ENCODE peak calls at places on chromosomes 16 and 17, in five cellular contexts. D, C, N, Z and B are unnamed samples.
A peak's percentile ranks its signal among the peaks of the same experiment; 100 is the strongest.

GRCh38 chr16:79217375-79218011 is 383.0 kb downstream of the MAF start:
- DNase-seq in D (no peak), C (no peak), N (no peak), Z (no peak), B (no peak)

GRCh38 chr16:4015275-4015990 is 100.8 kb downstream of the ADCY9 start:
- DNase-seq in D (no peak), C (no peak), N (no peak), Z (no peak), B (no peak)

GRCh38 chr16:27475561-27475960 is 73.6 kb downstream of the IL21R start:
- DNase-seq in D (no peak), C (no peak), N (no peak), Z (no peak), B (no peak)

GRCh38 chr17:48642843-48643696 is 16.9 kb upstream of the HOXB9 start:
- DNase-seq in D (peak; percentile 29), C (no peak), N (no peak), Z (no peak), B (no peak)

GRCh38 chr17:47316316-47316715 is 7.4 kb upstream of the EFCAB13 start:
- DNase-seq in D (no peak), C (no peak), N (no peak), Z (no peak), B (no peak)

GRCh38 chr17:17353625-17354484 is 50.7 kb downstream of the NT5M start:
- DNase-seq in D (no peak), C (no peak), N (no peak), Z (no peak), B (peak; percentile 28)

GRCh38 chr17:68640601-68641000 is 39.4 kb upstream of the FAM20A start:
- DNase-seq in D (no peak), C (no peak), N (no peak), Z (no peak), B (no peak)

GRCh38 chr16:56191807-56192643 is 736 bp downstream of the GNAO1 start:
- DNase-seq in D (peak; percentile 32), C (no peak), N (peak; percentile 56), Z (no peak), B (no peak)

GRCh38 chr16:28587386-28587785 is 9.5 kb downstream of the SULT1A2 start:
- DNase-seq in D (no peak), C (no peak), N (no peak), Z (no peak), B (no peak)

GRCh38 chr16:88369447-88370008 is 13.2 kb upstream of the ZNF469 start:
- DNase-seq in D (no peak), C (no peak), N (no peak), Z (no peak), B (no peak)

GRCh38 chr16:76913046-76913445 is 277.9 kb upstream of the MON1B start:
- DNase-seq in D (no peak), C (no peak), N (no peak), Z (no peak), B (no peak)

GRCh38 chr16:49961087-49961486 is 63.9 kb upstream of the CNEP1R1 start:
- DNase-seq in D (no peak), C (no peak), N (no peak), Z (no peak), B (no peak)

GRCh38 chr16:30185141-30185682 is 1.8 kb downstream of the CORO1A start:
- DNase-seq in D (no peak), C (no peak), N (peak; percentile 44), Z (peak; percentile 16), B (no peak)

GRCh38 chr16:20944861-20945390 is 44.4 kb downstream of the LYRM1 start:
- DNase-seq in D (peak; percentile 16), C (no peak), N (no peak), Z (no peak), B (no peak)

GRCh38 chr16:60073376-60073775 is 1339.3 kb upstream of the GOT2 start:
- DNase-seq in D (no peak), C (no peak), N (no peak), Z (no peak), B (no peak)
- TF ChIP-seq POLR2AphosphoS5 in D (no peak), C (no peak), N (no peak), Z (no peak), B (no peak)

GRCh38 chr17:63435681-63436522 is 10.2 kb downstream of the CYB561 start:
- DNase-seq in D (peak; percentile 84), C (no peak), N (peak; percentile 75), Z (peak; percentile 42), B (peak; percentile 74)
- H3K4me1 ChIP-seq in D (peaks cover 6% of the 10 kb centered on the region), C (peaks cover 87% of the 10 kb centered on the region), N (no peaks in the 10 kb centered on the region), Z (peaks cover 58% of the 10 kb centered on the region), B (peaks cover 18% of the 10 kb centered on the region)

DNA sequence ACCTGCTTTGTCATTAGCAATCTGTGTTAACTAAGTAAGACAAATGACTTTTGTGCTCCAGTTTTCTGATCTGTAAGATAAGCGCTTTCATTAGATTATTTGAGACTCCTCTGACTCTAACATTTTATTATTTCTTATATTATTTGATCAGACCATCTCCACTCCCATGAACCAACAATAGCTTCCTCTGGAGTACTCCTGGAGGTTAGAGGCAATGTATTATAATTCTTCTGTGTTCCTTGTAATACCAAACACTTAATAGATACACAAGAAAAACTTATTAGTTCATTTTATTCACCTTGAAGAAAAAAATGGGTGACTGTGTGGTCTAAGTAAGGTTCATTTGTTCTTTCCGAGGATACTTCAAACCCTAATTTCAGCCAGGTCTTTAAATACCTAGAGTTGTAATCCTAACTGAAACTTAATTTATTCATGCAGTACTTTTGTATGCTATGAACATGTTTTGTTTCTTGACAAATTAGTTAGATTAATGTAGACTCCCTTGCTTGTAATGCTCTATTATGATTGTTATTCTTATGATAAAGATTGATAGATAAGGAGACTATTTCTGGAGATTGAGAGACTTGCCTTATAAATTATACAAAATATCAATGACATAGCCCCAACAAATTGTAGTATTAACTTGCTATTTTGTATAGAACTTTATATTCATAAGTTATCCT is 53.9 kb downstream of the NQO1 start:
- DNase-seq in D (no peak), C (no peak), N (no peak), Z (no peak), B (no peak)
- H3K36me3 ChIP-seq in D (peaks cover 9% of the 10 kb centered on the region), C (no peaks in the 10 kb centered on the region), N (peaks cover 5% of the 10 kb centered on the region), Z (no peaks in the 10 kb centered on the region), B (no peaks in the 10 kb centered on the region)

GRCh38 chr17:82148011-82148410 is 50.0 kb upstream of the FASN start:
- DNase-seq in D (no peak), C (no peak), N (no peak), Z (no peak), B (no peak)

GRCh38 chr17:82148997-82149396 is 51.0 kb upstream of the FASN start:
- DNase-seq in D (no peak), C (no peak), N (no peak), Z (no peak), B (no peak)

GRCh38 chr17:82149401-82150099 is 51.5 kb upstream of the FASN start:
- DNase-seq in D (no peak), C (no peak), N (no peak), Z (no peak), B (no peak)

GRCh38 chr17:82145550-82146165 is 47.6 kb upstream of the FASN start:
- DNase-seq in D (no peak), C (no peak), N (no peak), Z (no peak), B (no peak)

DNA sequence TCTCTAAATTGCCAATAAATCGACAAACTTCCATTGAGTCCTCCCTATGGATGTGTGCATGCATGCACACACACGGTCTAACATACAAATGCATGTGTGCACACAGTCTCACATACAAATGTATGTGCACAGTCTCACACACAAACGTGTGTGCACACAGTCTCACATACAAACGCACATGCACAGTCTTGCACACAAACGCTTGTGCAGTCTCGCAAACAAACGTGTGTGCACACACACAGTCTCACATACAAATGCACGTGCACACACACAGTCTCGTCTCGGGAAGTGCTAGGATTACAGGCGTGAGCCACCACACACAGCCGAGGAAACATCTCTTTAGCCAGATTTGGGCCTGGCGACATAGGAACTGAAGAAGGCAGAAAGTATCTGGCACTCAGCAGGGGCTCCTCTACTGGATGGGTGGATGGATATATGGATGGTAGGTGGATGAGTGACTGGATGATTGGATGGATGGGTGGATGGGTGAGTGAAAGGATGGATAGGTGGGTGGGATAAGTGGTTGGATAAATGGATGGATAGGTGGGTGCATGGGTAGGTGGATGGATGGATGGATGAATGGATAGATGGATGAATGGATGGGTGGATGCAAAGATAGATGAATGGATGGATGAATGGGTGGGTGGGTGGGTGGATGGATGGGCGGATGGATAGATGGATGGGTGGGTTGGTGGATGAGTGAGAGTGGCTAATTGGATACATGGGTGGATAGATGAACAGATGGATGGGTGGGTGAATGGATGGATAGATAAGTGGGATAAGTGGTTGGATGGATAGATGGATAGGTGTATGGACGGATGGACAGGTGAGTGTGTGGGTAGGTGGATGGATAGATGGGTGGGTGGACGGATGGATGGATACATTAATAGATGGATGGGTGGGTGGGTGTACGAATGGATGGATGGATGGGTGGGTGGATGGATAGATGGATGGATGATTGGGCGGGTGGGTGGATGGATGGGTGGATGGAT is 48.9 kb upstream of the FASN start:
- DNase-seq in D (no peak), C (no peak), N (no peak), Z (no peak), B (no peak)
- TF ChIP-seq POLR2AphosphoS5 in D (no peak), C (no peak), N (no peak), Z (no peak), B (no peak)

DNA sequence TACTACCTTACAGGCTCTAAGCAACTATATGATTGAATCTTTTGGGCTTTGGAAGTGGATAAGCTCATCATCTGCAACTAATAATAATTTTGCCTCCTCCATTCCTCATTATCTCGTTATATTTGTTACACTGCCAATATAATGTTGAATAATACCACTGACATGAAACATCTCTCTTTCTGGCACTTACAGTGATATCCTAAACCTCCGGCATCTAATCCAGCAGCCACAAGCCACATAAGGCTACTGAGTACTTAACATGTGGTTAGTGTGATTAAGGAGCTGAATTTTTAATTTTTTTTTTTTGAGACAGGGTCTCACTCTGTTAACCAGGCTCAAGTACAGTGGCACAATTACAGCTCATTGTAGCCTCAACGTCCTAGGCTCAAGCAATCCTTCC is 9.6 kb downstream of the CDC42EP4 start:
- DNase-seq in D (no peak), C (no peak), N (no peak), Z (no peak), B (no peak)
- H3K4me1 ChIP-seq in D (peaks cover 16% of the 10 kb centered on the region), C (peaks cover 97% of the 10 kb centered on the region), N (peaks cover 8% of the 10 kb centered on the region), Z (peaks cover 69% of the 10 kb centered on the region), B (peaks cover 32% of the 10 kb centered on the region)

GRCh38 chr17:44871546-44871945 is 23.9 kb downstream of the HIGD1B start:
- DNase-seq in D (no peak), C (no peak), N (no peak), Z (no peak), B (no peak)
- H3K36me3 ChIP-seq in D (peaks cover 60% of the 10 kb centered on the region), C (no peaks in the 10 kb centered on the region), N (peaks cover 45% of the 10 kb centered on the region), Z (no peaks in the 10 kb centered on the region), B (peaks cover 6% of the 10 kb centered on the region)

GRCh38 chr16:22007509-22008214 is at the start of gene MOSMO:
- DNase-seq in D (peak; percentile 87), C (no peak), N (peak; percentile 78), Z (peak; percentile 79), B (peak; percentile 66)
- TF ChIP-seq POLR2AphosphoS5 in D (peak; percentile 56), C (no peak), N (no peak), Z (peak; percentile 56), B (peak; percentile 17)